ENCODE peak calls at places on chromosome 18, in ten cellular contexts. X is B cell; A is CD4-positive, alpha-beta T cell; B is stomach; H is astrocyte; Q is omental fat pad; W is lower lobe of right lung; E is neural crest cell; V is fibroblast of mammary gland; D is spleen. F is an unnamed sample.
A peak's percentile ranks its signal among the peaks of the same experiment; 100 is the strongest.

GRCh38 chr18:28834889-28835288 is 658.0 kb upstream of the CDH2 start:
- DNase-seq in W (no peak), V (peak; percentile 84), X (no peak), D (no peak), H (peak; percentile 79), Q (no peak), E (no peak), A (no peak), B (no peak), F (no peak)

GRCh38 chr18:30352551-30353168 is 689.9 kb downstream of the DSC3 start:
- DNase-seq in V (no peak), Q (no peak), B (no peak), D (peak; percentile 61), W (no peak), H (no peak), X (no peak), E (no peak), A (no peak), F (no peak)

GRCh38 chr18:68660355-68661183 is 54.3 kb downstream of the TMX3 start:
- DNase-seq in A (no peak), Q (no peak), H (peak; percentile 32), E (no peak), D (no peak), V (peak; percentile 68), B (no peak), W (no peak), X (peak; percentile 40), F (no peak)

GRCh38 chr18:8742382-8743361 is 37.3 kb downstream of the MTCL1 start:
- DNase-seq in Q (no peak), D (no peak), E (no peak), V (no peak), W (no peak), H (no peak), X (peak; percentile 36), B (no peak), A (peak; percentile 8), F (no peak)

GRCh38 chr18:80067897-80068296 is 33.7 kb downstream of the RBFA start:
- DNase-seq in D (no peak), V (no peak), Q (no peak), B (no peak), H (no peak), A (no peak), E (no peak), W (no peak), X (no peak), F (no peak)

GRCh38 chr18:76491436-76491800 is 3.6 kb downstream of the ZNF516 start:
- DNase-seq in D (peak; percentile 94), W (peak; percentile 86), Q (no peak), X (peak; percentile 86), B (peak; percentile 80), V (peak; percentile 64), A (peak; percentile 75), H (peak; percentile 51), E (no peak), F (peak; percentile 58)

GRCh38 chr18:59516356-59517155 is 157.5 kb upstream of the LMAN1 start:
- DNase-seq in B (no peak), H (peak; percentile 76), E (no peak), D (no peak), W (no peak), Q (peak; percentile 44), A (no peak), X (no peak), V (peak; percentile 80), F (no peak)

GRCh38 chr18:36711813-36712444 is 116.9 kb downstream of the TPGS2 start:
- DNase-seq in V (peak; percentile 91), Q (no peak), B (no peak), W (no peak), A (no peak), H (peak; percentile 87), D (no peak), X (no peak), E (no peak), F (no peak)

GRCh38 chr18:69880083-69880482 is 67.6 kb downstream of the CD226 start:
- DNase-seq in V (no peak), Q (no peak), D (no peak), X (no peak), E (no peak), W (no peak), B (no peak), H (no peak), A (no peak), F (no peak)

GRCh38 chr18:75070625-75071483 is 138.1 kb downstream of the PTGR3 start:
- DNase-seq in A (peak; percentile 71), Q (no peak), X (peak; percentile 54), H (peak; percentile 84), E (no peak), B (peak; percentile 42), D (peak; percentile 90), V (peak; percentile 91), W (no peak), F (no peak)

GRCh38 chr18:69622961-69623360 is 222.3 kb downstream of the DOK6 start:
- DNase-seq in V (no peak), B (no peak), E (no peak), A (no peak), W (no peak), D (no peak), X (no peak), H (no peak), Q (no peak), F (no peak)

GRCh38 chr18:13614318-13614643 is 112.1 kb downstream of the FAM210A start:
- DNase-seq in V (no peak), X (no peak), D (no peak), W (no peak), B (no peak), A (no peak), H (no peak), E (no peak), Q (no peak), F (no peak)

GRCh38 chr18:9914584-9915290 is 921 bp downstream of the VAPA start:
- DNase-seq in Q (peak; percentile 75), B (peak; percentile 88), W (peak; percentile 89), D (peak; percentile 95), E (peak; percentile 11), A (peak; percentile 76), V (peak; percentile 77), X (peak; percentile 80), H (peak; percentile 69), F (peak; percentile 81)

GRCh38 chr18:71249791-71250190 is 960.9 kb downstream of the SOCS6 start:
- DNase-seq in D (no peak), Q (no peak), X (no peak), W (no peak), E (no peak), V (no peak), B (no peak), A (no peak), H (no peak), F (no peak)

GRCh38 chr18:68623342-68623741 is 91.6 kb downstream of the TMX3 start:
- DNase-seq in X (peak; percentile 22), A (no peak), B (peak; percentile 33), V (peak; percentile 84), W (no peak), E (peak; percentile 55), Q (no peak), D (no peak), H (peak; percentile 37), F (no peak)

GRCh38 chr18:46679846-46680598 is 23.0 kb upstream of the LOXHD1 start:
- DNase-seq in X (no peak), V (no peak), E (no peak), B (no peak), Q (no peak), A (no peak), H (no peak), W (no peak), D (no peak), F (no peak)

GRCh38 chr18:23380001-23380550 is 73.0 kb upstream of the RIOK3 start:
- DNase-seq in E (no peak), A (no peak), X (no peak), B (no peak), D (no peak), Q (peak; percentile 26), V (no peak), W (peak; percentile 80), H (peak; percentile 91), F (no peak)

DNA sequence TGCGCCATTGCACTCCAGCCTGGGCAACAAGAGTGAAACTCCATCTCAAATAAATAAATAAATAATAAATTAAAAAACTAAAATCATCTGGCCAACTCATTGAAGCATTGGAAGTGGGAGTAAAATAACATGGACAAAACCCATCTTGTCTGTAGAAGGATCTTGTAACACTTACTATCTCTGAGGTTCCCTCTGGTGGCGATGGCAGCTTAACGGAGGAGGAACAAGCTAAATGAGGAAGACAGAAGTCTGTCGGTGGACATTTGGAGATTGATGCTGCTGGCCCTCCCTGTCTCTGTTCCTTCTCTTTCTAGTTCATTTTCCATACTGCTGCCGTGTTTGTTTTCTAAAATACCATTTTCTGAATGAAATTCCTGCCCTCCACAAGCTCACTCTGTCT is 43.4 kb downstream of the ZCCHC2 start:
- DNase-seq in Q (no peak), D (no peak), V (peak; percentile 36), B (peak; percentile 43), W (no peak), H (no peak), E (no peak), X (no peak), A (no peak), F (no peak)
- TF ChIP-seq CTCF in Q (no peak), D (no peak), V (peak; percentile 20), B (no peak), W (peak; percentile 33), H (no peak), E (peak; percentile 47), X (peak; percentile 12), A (peak; percentile 33), F (no peak)

GRCh38 chr18:500230-500555 is 308 bp downstream of the COLEC12 start:
- DNase-seq in D (no peak), W (no peak), Q (no peak), E (peak; percentile 3), X (no peak), H (no peak), V (peak; percentile 59), A (no peak), B (no peak), F (no peak)
- TF ChIP-seq CTCF in D (no peak), W (peak; percentile 23), Q (no peak), E (no peak), X (no peak), H (no peak), V (no peak), A (no peak), B (no peak), F (no peak)

DNA sequence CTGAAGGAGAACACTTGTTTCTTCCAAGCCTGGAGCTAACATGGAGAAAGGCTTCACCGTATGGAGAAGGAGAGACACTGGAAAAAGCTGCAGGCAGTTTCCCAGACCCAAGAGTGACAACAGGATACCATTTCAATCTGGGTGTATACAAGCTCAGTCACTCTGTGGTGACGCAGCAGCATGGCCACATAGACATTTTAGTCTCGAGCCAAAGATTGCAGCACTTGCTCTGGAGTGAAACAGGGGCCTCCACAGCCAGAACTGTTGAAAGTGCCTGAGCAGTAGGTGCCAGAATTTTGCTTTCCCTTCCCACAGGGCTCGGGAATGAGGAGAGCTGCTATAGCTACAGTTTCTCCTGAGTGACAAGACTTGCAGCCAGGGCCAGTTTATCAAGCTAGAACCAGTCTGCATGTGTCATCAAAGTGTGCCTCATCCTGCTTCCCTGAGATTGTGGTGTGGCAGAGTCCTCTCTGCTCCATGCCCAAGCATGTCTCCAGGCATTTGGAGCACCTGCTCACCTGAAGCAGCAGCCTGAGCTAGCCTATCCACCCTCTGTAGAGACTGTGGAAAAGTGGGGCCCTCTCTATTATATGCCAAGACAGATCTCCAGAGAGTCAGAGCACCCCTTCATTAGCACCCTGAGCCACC is 234.6 kb upstream of the CDH19 start:
- DNase-seq in H (no peak), A (no peak), B (no peak), W (no peak), V (no peak), Q (no peak), X (no peak), D (peak; percentile 28), E (no peak), F (no peak)
- TF ChIP-seq CTCF in H (no peak), A (no peak), B (no peak), W (no peak), V (no peak), Q (no peak), X (no peak), D (no peak), E (no peak), F (no peak)

GRCh38 chr18:12246849-12247808 is 7.0 kb upstream of the CIDEA start:
- DNase-seq in D (peak; percentile 54), V (no peak), B (no peak), W (no peak), A (no peak), H (no peak), X (no peak), Q (no peak), E (peak; percentile 61), F (no peak)
- TF ChIP-seq CTCF in D (no peak), V (peak; percentile 19), B (no peak), W (no peak), A (no peak), H (peak; percentile 33), X (no peak), Q (no peak), E (peak; percentile 50), F (no peak)